ENCODE peak calls at places on chromosomes 13 and 19, in five cellular contexts. C, O, P, F and I are unnamed samples.

GRCh38 chr13:109007946-109008345 is 378.5 kb downstream of the MYO16 start:
- ATAC-seq in C (no peak), O (no peak), P (no peak), F (no peak), I (no peak)

GRCh38 chr13:110268061-110268460 is 38.9 kb downstream of the COL4A1 start:
- ATAC-seq in C (no peak), O (no peak), P (no peak), F (no peak), I (peak; percentile 6)

GRCh38 chr19:29515233-29515619 is 10.6 kb upstream of the VSTM2B start:
- ATAC-seq in C (peak; percentile 37), O (no peak), P (no peak), F (no peak), I (no peak)

GRCh38 chr13:102793583-102794355 is 5.0 kb downstream of the POGLUT2 start:
- ATAC-seq in C (no peak), O (no peak), P (no peak), F (no peak), I (no peak)

GRCh38 chr19:55106591-55106990 is 10.8 kb downstream of the PPP1R12C start:
- ATAC-seq in C (peak; percentile 21), O (no peak), P (no peak), F (no peak), I (no peak)

GRCh38 chr19:35618857-35619256 is 6.3 kb downstream of the HAUS5 start:
- ATAC-seq in C (peak; percentile 81), O (peak; percentile 59), P (no peak), F (no peak), I (no peak)

GRCh38 chr13:100436099-100436498 is 152.5 kb downstream of the GGACT start:
- ATAC-seq in C (no peak), O (peak; percentile 79), P (no peak), F (no peak), I (no peak)

GRCh38 chr19:42420055-42420544 is 7.1 kb downstream of the LIPE start:
- ATAC-seq in C (peak; percentile 78), O (peak; percentile 84), P (peak; percentile 71), F (no peak), I (no peak)

GRCh38 chr19:55210120-55210493 is 806 bp upstream of the PTPRH start:
- ATAC-seq in C (peak; percentile 81), O (no peak), P (no peak), F (no peak), I (no peak)

GRCh38 chr13:87671031-87671823 is at the start of gene SLITRK5:
- ATAC-seq in C (peak; percentile 94), O (peak; percentile 99), P (peak; percentile 99), F (peak; percentile 88), I (peak; percentile 87)

GRCh38 chr13:87674143-87674772 is 3.1 kb downstream of the SLITRK5 start:
- ATAC-seq in C (no peak), O (no peak), P (no peak), F (no peak), I (no peak)

GRCh38 chr13:87675851-87676250 is 4.7 kb downstream of the SLITRK5 start:
- ATAC-seq in C (no peak), O (no peak), P (no peak), F (no peak), I (no peak)

GRCh38 chr13:87669379-87669978 is 1.7 kb upstream of the SLITRK5 start:
- ATAC-seq in C (no peak), O (no peak), P (peak; percentile 54), F (no peak), I (no peak)

DNA sequence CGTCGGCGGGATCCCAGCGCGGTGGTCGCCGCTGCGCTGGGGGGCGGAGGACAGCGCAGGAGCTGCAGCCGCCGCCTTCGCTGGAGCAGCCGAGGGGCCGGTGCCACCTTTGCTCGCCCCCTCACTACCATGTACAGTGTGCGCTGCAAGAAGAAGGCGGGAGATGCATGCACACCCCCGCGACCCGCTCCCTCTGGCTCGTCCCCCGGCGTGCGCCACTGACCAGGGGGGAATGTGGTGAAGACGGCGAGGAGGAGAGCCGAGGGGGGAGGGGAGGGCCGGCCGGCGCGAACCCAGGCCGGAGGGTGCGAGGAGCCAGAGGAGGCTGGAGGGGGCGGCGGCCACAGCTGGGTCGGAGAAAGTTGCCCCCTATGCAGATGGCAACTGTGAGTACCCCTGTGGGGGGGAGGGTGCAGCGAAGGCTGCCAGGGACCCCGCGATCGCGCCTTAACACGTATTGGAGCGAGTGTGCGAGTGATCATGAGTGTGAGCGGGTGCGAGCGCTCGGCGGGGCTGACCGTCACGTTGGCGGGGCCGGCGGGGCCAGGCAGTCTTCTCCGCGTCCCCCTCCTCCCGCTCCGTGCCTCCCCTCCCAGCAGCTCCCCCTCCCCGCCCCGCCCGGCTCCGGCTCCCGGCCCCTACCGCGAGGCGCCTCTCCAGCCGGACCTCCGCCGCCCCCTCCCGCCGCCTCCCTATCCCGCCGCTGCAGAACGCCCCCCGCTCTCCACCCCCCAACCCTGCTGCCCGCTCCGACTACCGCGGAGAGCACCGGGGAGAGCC is 843 bp downstream of the SLITRK5 start:
- ATAC-seq in C (peak; percentile 53), O (peak; percentile 35), P (no peak), F (no peak), I (no peak)
- TF ChIP-seq EP300 in C (no peak), O (no peak), P (no peak), F (no peak), I (no peak)

DNA sequence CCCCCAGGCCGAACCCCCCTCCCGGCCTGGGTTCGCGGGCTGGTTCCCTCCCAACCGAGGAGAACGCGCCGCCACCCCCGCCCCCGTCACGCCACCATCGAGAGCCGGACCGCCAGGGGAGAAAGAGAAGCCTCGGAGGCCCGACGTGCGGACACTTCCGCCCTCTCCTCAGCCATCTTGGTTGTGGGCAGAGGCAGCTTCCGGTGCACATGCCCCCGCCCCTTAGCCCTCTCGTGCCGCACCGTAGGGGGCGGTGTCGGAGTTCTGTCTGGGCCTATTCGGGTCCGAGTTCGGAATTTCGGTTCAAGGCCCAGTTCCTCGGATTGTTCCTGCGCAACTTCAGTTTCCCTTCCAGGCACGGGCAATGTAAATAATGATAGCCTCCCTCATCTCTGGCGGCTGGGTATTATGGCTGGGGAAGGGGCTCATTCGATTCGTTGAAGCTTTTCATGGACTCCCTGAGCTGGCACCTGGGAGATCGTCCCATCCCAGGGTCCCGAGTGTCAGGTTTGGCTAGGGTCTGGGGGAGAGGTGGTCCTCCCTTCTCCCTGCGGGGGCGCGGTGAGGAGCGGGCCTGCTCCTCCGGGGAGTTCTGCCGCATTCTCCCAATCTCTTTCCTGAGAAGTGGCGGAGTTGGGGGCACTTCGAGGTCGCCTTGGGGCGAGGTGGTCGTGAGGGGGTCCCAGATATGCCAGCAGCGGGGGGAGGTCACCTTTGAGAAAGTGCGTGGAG is at the start of the genes IER2 and STX10:
- ATAC-seq in C (peak; percentile 67), O (peak; percentile 68), P (peak; percentile 62), F (peak; percentile 90), I (peak; percentile 71)
- TF ChIP-seq EP300 in C (no peak), O (peak; percentile 59), P (no peak), F (no peak), I (no peak)

DNA sequence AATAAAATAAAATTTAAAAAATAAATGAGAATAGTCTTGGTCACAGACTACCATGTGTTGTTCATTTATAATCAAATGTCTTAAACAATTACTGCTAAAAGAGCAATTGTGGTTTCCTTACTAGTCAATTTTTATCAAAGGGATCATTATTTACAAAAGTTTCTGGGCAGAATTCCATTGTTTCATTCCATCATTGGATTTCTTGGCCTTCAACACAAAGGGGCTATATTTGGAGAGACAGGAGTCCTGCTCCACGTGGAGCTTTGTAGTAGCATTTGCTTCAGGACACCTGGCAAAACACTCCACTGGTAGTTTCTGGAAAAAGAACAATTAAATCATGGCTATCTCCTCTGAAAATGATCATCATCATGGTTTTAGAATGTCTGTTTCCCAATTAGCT is 22.3 kb upstream of the STARD13 start:
- ATAC-seq in C (no peak), O (no peak), P (no peak), F (no peak), I (no peak)
- TF ChIP-seq EP300 in C (no peak), O (no peak), P (no peak), F (no peak), I (no peak)

DNA sequence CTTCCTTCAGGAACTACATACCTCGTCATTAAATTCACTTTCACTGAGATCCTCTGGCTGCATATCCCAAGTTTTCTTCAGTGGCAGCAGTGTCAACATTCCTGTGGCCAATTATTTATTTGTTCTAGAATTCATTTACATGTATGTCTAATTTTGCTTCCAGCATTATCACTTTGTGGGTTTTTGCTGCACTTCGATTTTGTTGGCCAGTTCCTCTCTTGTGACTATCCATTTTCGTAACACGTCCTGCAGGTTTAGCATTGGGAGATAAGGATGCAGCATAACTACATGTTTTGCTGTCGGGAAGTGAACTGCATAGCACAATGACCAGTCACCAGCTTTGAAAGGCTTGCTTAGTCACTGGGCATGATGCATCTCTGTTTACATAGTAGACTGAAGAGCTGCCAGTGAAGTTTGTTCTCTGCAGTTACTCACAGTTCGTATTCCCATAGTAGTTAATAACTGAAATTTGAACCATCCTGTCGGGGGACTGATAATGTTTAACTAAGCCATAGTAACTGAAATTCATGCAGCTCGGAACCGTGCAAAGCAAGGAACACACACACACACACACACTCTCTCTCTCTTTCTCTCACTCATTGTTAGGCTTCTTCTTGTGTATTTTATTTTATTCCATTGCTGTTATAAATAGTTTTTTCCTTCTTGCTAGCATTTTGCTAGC is 28.3 kb downstream of the ZNF507 start:
- ATAC-seq in C (peak; percentile 98), O (peak; percentile 99), P (no peak), F (peak; percentile 93), I (peak; percentile 79)
- TF ChIP-seq EP300 in C (peak; percentile 82), O (peak; percentile 80), P (no peak), F (no peak), I (no peak)

DNA sequence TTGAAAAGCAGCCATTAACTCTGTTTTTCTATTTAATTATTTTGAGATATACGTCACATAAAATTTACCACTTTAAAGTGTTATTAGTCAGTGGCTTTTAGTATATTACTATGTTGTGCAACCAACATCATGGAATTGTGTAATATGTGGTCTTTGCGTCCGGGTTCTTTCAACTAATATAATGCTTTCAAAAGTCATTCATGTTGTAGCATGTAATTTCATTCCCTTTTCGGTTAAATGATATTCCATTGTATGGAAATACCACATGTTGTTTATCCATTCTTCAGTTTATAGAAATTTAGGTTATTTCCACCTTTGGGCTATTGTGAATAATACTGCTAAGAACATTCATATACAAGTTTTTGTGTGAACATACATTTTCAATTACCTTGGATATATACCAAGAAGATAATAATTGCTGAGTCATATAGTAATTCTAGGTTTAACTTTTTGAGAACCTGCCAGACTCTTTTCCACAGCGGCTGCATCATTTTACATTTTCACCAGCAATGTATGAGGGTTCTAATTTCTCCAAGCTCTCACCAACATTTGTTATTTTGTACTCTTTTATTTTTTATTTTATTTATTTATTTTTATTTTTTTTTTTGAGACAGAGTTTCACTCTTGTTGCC is 28.1 kb upstream of the CLDN10 start:
- ATAC-seq in C (no peak), O (no peak), P (no peak), F (no peak), I (no peak)
- TF ChIP-seq EP300 in C (no peak), O (no peak), P (no peak), F (no peak), I (no peak)

GRCh38 chr19:3737487-3738205 is 23.8 kb downstream of the APBA3 start:
- ATAC-seq in C (no peak), O (no peak), P (no peak), F (no peak), I (no peak)
- TF ChIP-seq EP300 in C (no peak), O (no peak), P (no peak), F (no peak), I (no peak)